ENCODE peak calls at places on chromosomes 16 and 17, in nine cellular contexts. One of them, this sample, is unnamed.

GRCh38 chr17:58280480-58281217 is at the start of gene MPO:
- DNase-seq in mammary epithelial cell: no peak
- DNase-seq in right lobe of liver: no peak
- DNase-seq in mesendoderm: no peak
- DNase-seq in caudate nucleus: no peak
- DNase-seq in CD4-positive, alpha-beta T cell: no peak
- DNase-seq in GM23248: no peak
- DNase-seq in IMR-90: no peak
- DNase-seq in ovary: no peak
- DNase-seq in this sample: no peak

GRCh38 chr17:17109896-17110295 is 67.6 kb downstream of the MPRIP start:
- DNase-seq in ovary: no peak
- DNase-seq in CD4-positive, alpha-beta T cell: no peak
- DNase-seq in caudate nucleus: no peak
- DNase-seq in right lobe of liver: peak
- DNase-seq in GM23248: no peak
- DNase-seq in mesendoderm: no peak
- DNase-seq in IMR-90: no peak
- DNase-seq in mammary epithelial cell: peak
- DNase-seq in this sample: peak

GRCh38 chr16:87922250-87922871 is 14.0 kb downstream of the CA5A start:
- DNase-seq in ovary: no peak
- DNase-seq in mesendoderm: no peak
- DNase-seq in mammary epithelial cell: no peak
- DNase-seq in CD4-positive, alpha-beta T cell: no peak
- DNase-seq in GM23248: no peak
- DNase-seq in right lobe of liver: peak
- DNase-seq in IMR-90: no peak
- DNase-seq in caudate nucleus: no peak
- DNase-seq in this sample: no peak

GRCh38 chr17:869067-869466 is 86.9 kb downstream of the MRM3 start:
- DNase-seq in caudate nucleus: no peak
- DNase-seq in ovary: peak
- DNase-seq in mesendoderm: no peak
- DNase-seq in CD4-positive, alpha-beta T cell: no peak
- DNase-seq in GM23248: peak
- DNase-seq in IMR-90: peak
- DNase-seq in mammary epithelial cell: no peak
- DNase-seq in right lobe of liver: no peak
- DNase-seq in this sample: no peak

GRCh38 chr16:79185681-79186080 is 414.9 kb downstream of the MAF start:
- DNase-seq in IMR-90: no peak
- DNase-seq in CD4-positive, alpha-beta T cell: no peak
- DNase-seq in mesendoderm: no peak
- DNase-seq in ovary: no peak
- DNase-seq in right lobe of liver: no peak
- DNase-seq in GM23248: no peak
- DNase-seq in caudate nucleus: no peak
- DNase-seq in mammary epithelial cell: no peak
- DNase-seq in this sample: no peak

GRCh38 chr17:27855454-27855853 is 37.7 kb downstream of the LYRM9 start:
- DNase-seq in mesendoderm: no peak
- DNase-seq in IMR-90: no peak
- DNase-seq in CD4-positive, alpha-beta T cell: no peak
- DNase-seq in mammary epithelial cell: no peak
- DNase-seq in GM23248: no peak
- DNase-seq in right lobe of liver: no peak
- DNase-seq in ovary: no peak
- DNase-seq in caudate nucleus: no peak
- DNase-seq in this sample: no peak

GRCh38 chr17:80862978-80863377 is 128.7 kb upstream of the CHMP6 start:
- DNase-seq in ovary: no peak
- DNase-seq in mammary epithelial cell: no peak
- DNase-seq in caudate nucleus: no peak
- DNase-seq in CD4-positive, alpha-beta T cell: no peak
- DNase-seq in IMR-90: no peak
- DNase-seq in right lobe of liver: peak
- DNase-seq in GM23248: no peak
- DNase-seq in mesendoderm: no peak
- DNase-seq in this sample: no peak

GRCh38 chr17:62995377-62995885 is 29.4 kb downstream of the TANC2 start:
- DNase-seq in mammary epithelial cell: peak
- DNase-seq in caudate nucleus: no peak
- DNase-seq in ovary: no peak
- DNase-seq in mesendoderm: peak
- DNase-seq in CD4-positive, alpha-beta T cell: no peak
- DNase-seq in IMR-90: peak
- DNase-seq in GM23248: peak
- DNase-seq in right lobe of liver: no peak
- DNase-seq in this sample: no peak

GRCh38 chr16:505479-506245 is 21.9 kb upstream of the CAPN15 start:
- DNase-seq in mesendoderm: no peak
- DNase-seq in CD4-positive, alpha-beta T cell: no peak
- DNase-seq in mammary epithelial cell: no peak
- DNase-seq in IMR-90: no peak
- DNase-seq in right lobe of liver: no peak
- DNase-seq in GM23248: no peak
- DNase-seq in ovary: no peak
- DNase-seq in caudate nucleus: peak
- DNase-seq in this sample: no peak

GRCh38 chr16:57689772-57690558 is 4.6 kb upstream of the DRC7 start:
- DNase-seq in CD4-positive, alpha-beta T cell: peak
- DNase-seq in IMR-90: no peak
- DNase-seq in mammary epithelial cell: no peak
- DNase-seq in caudate nucleus: no peak
- DNase-seq in GM23248: no peak
- DNase-seq in mesendoderm: peak
- DNase-seq in right lobe of liver: no peak
- DNase-seq in ovary: no peak
- DNase-seq in this sample: peak

GRCh38 chr16:11586856-11587642 is at the start of gene LITAF:
- DNase-seq in IMR-90: peak
- DNase-seq in ovary: peak
- DNase-seq in right lobe of liver: peak
- DNase-seq in GM23248: peak
- DNase-seq in mammary epithelial cell: peak
- DNase-seq in mesendoderm: peak
- DNase-seq in caudate nucleus: no peak
- DNase-seq in CD4-positive, alpha-beta T cell: peak
- DNase-seq in this sample: peak

GRCh38 chr17:7191069-7191468 is 11.9 kb upstream of the ASGR1 start:
- DNase-seq in caudate nucleus: no peak
- DNase-seq in CD4-positive, alpha-beta T cell: no peak
- DNase-seq in IMR-90: no peak
- DNase-seq in GM23248: no peak
- DNase-seq in mammary epithelial cell: no peak
- DNase-seq in mesendoderm: no peak
- DNase-seq in ovary: no peak
- DNase-seq in right lobe of liver: peak
- DNase-seq in this sample: no peak
- H3K27ac ChIP-seq in caudate nucleus: no peak
- H3K27ac ChIP-seq in CD4-positive, alpha-beta T cell: no peak
- H3K27ac ChIP-seq in IMR-90: no peak
- H3K27ac ChIP-seq in GM23248: no peak
- H3K27ac ChIP-seq in mammary epithelial cell: no peak
- H3K27ac ChIP-seq in mesendoderm: no peak
- H3K27ac ChIP-seq in ovary: no peak
- H3K27ac ChIP-seq in right lobe of liver: no peak
- H3K27ac ChIP-seq in this sample: no peak

GRCh38 chr17:33497623-33498022 is 204.5 kb upstream of the ASIC2 start:
- DNase-seq in mesendoderm: peak
- DNase-seq in GM23248: no peak
- DNase-seq in caudate nucleus: no peak
- DNase-seq in right lobe of liver: no peak
- DNase-seq in ovary: no peak
- DNase-seq in IMR-90: no peak
- DNase-seq in CD4-positive, alpha-beta T cell: no peak
- DNase-seq in mammary epithelial cell: no peak
- DNase-seq in this sample: no peak
- H3K27ac ChIP-seq in mesendoderm: no peak
- H3K27ac ChIP-seq in GM23248: no peak
- H3K27ac ChIP-seq in caudate nucleus: no peak
- H3K27ac ChIP-seq in right lobe of liver: no peak
- H3K27ac ChIP-seq in ovary: no peak
- H3K27ac ChIP-seq in IMR-90: no peak
- H3K27ac ChIP-seq in CD4-positive, alpha-beta T cell: no peak
- H3K27ac ChIP-seq in mammary epithelial cell: no peak
- H3K27ac ChIP-seq in this sample: no peak

GRCh38 chr17:60525624-60526514 is at the start of gene APPBP2:
- DNase-seq in GM23248: peak
- DNase-seq in mammary epithelial cell: peak
- DNase-seq in CD4-positive, alpha-beta T cell: peak
- DNase-seq in mesendoderm: peak
- DNase-seq in ovary: peak
- DNase-seq in IMR-90: peak
- DNase-seq in right lobe of liver: peak
- DNase-seq in caudate nucleus: peak
- DNase-seq in this sample: peak

GRCh38 chr17:60525347-60525623 is 757 bp downstream of the APPBP2 start:
- DNase-seq in mesendoderm: peak
- DNase-seq in IMR-90: peak
- DNase-seq in caudate nucleus: no peak
- DNase-seq in ovary: no peak
- DNase-seq in mammary epithelial cell: no peak
- DNase-seq in CD4-positive, alpha-beta T cell: no peak
- DNase-seq in GM23248: peak
- DNase-seq in right lobe of liver: no peak
- DNase-seq in this sample: no peak

GRCh38 chr17:60522889-60523626 is 3.0 kb downstream of the APPBP2 start:
- DNase-seq in caudate nucleus: no peak
- DNase-seq in right lobe of liver: no peak
- DNase-seq in IMR-90: no peak
- DNase-seq in mesendoderm: no peak
- DNase-seq in ovary: no peak
- DNase-seq in CD4-positive, alpha-beta T cell: no peak
- DNase-seq in mammary epithelial cell: no peak
- DNase-seq in GM23248: peak
- DNase-seq in this sample: no peak

GRCh38 chr17:60524463-60525346 is 1.3 kb downstream of the APPBP2 start:
- DNase-seq in GM23248: peak
- DNase-seq in mammary epithelial cell: peak
- DNase-seq in ovary: no peak
- DNase-seq in right lobe of liver: no peak
- DNase-seq in CD4-positive, alpha-beta T cell: no peak
- DNase-seq in IMR-90: peak
- DNase-seq in caudate nucleus: no peak
- DNase-seq in mesendoderm: no peak
- DNase-seq in this sample: no peak

DNA sequence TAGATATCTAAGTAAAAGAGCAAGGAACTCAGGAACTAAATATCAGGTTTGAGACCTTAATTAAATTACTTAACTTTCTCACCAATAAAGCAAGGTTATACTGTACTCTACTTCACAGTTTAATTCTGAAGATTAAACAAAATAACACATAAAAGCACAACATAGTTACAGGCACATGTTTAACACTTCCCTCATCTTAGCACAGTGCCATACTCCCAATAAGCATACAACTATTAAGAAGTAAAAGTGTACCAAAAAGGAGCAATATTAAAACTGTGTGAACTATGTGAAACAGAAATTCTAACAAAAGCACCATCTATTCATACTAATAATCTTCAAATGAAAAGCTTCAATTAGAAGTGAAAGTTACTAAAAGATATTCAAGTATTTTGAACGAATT is 2.2 kb downstream of the APPBP2 start:
- DNase-seq in CD4-positive, alpha-beta T cell: no peak
- DNase-seq in IMR-90: no peak
- DNase-seq in GM23248: no peak
- DNase-seq in right lobe of liver: no peak
- DNase-seq in mammary epithelial cell: no peak
- DNase-seq in ovary: no peak
- DNase-seq in mesendoderm: no peak
- DNase-seq in caudate nucleus: no peak
- DNase-seq in this sample: no peak
- H3K27ac ChIP-seq in CD4-positive, alpha-beta T cell: no peak
- H3K27ac ChIP-seq in IMR-90: no peak
- H3K27ac ChIP-seq in GM23248: peak
- H3K27ac ChIP-seq in right lobe of liver: no peak
- H3K27ac ChIP-seq in mammary epithelial cell: peak
- H3K27ac ChIP-seq in ovary: no peak
- H3K27ac ChIP-seq in mesendoderm: no peak
- H3K27ac ChIP-seq in caudate nucleus: no peak
- H3K27ac ChIP-seq in this sample: no peak

GRCh38 chr17:7284911-7285310 is 3.4 kb downstream of the SLC2A4 start:
- DNase-seq in mammary epithelial cell: no peak
- DNase-seq in GM23248: no peak
- DNase-seq in mesendoderm: no peak
- DNase-seq in caudate nucleus: no peak
- DNase-seq in CD4-positive, alpha-beta T cell: no peak
- DNase-seq in ovary: no peak
- DNase-seq in right lobe of liver: no peak
- DNase-seq in IMR-90: no peak
- DNase-seq in this sample: no peak

GRCh38 chr17:7281953-7282751 is 634 bp downstream of the SLC2A4 start:
- DNase-seq in GM23248: no peak
- DNase-seq in IMR-90: no peak
- DNase-seq in mesendoderm: no peak
- DNase-seq in ovary: peak
- DNase-seq in caudate nucleus: no peak
- DNase-seq in mammary epithelial cell: no peak
- DNase-seq in CD4-positive, alpha-beta T cell: no peak
- DNase-seq in right lobe of liver: no peak
- DNase-seq in this sample: no peak

GRCh38 chr17:7283471-7284216 is 2.1 kb downstream of the SLC2A4 start:
- DNase-seq in GM23248: no peak
- DNase-seq in mammary epithelial cell: no peak
- DNase-seq in right lobe of liver: no peak
- DNase-seq in caudate nucleus: no peak
- DNase-seq in mesendoderm: no peak
- DNase-seq in ovary: no peak
- DNase-seq in IMR-90: no peak
- DNase-seq in CD4-positive, alpha-beta T cell: no peak
- DNase-seq in this sample: no peak

GRCh38 chr17:7281074-7281952 is at the start of gene SLC2A4:
- DNase-seq in ovary: peak
- DNase-seq in caudate nucleus: peak
- DNase-seq in IMR-90: peak
- DNase-seq in CD4-positive, alpha-beta T cell: peak
- DNase-seq in mesendoderm: peak
- DNase-seq in right lobe of liver: peak
- DNase-seq in GM23248: peak
- DNase-seq in mammary epithelial cell: peak
- DNase-seq in this sample: peak

DNA sequence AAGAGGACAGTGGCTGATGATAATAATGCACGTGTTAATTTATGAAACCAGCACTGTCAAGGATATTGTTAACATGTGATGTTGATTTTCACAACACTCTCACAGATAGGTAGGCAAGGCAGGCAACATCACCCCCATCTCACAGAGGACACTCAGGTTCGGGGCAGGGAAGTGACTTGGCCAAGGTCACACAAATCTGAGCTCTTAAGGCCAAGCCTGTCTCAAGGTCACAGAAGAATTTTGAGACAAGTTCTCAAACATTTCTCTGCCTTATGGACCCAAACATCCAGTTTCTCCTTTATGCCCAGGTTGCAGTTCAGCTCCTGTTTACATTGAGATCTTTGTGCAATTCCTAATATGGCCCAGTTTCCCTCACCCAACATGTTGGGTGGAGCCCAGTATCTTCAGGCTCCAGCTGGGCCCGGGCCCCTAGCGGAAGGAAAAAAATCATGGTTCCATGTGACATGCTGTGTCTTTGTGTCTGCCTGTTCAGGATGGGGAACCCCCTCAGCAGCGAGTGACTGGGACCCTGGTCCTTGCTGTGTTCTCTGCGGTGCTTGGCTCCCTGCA is 1.3 kb downstream of the SLC2A4 start:
- DNase-seq in ovary: no peak
- DNase-seq in GM23248: peak
- DNase-seq in caudate nucleus: no peak
- DNase-seq in CD4-positive, alpha-beta T cell: no peak
- DNase-seq in right lobe of liver: no peak
- DNase-seq in mammary epithelial cell: no peak
- DNase-seq in IMR-90: no peak
- DNase-seq in mesendoderm: no peak
- DNase-seq in this sample: no peak
- H3K27ac ChIP-seq in ovary: no peak
- H3K27ac ChIP-seq in GM23248: no peak
- H3K27ac ChIP-seq in caudate nucleus: no peak
- H3K27ac ChIP-seq in CD4-positive, alpha-beta T cell: no peak
- H3K27ac ChIP-seq in right lobe of liver: no peak
- H3K27ac ChIP-seq in mammary epithelial cell: no peak
- H3K27ac ChIP-seq in IMR-90: no peak
- H3K27ac ChIP-seq in mesendoderm: no peak
- H3K27ac ChIP-seq in this sample: no peak

This sample was measured in CD4-positive, alpha-beta memory T cell.